ENCODE peak calls at places on chromosomes 4 and X, in seven cellular contexts. B is effector CD4-positive, alpha-beta T cell; T is OCI-LY7; A is stimulated activated CD4-positive, alpha-beta T cell treated with anti-CD3 and anti-CD28 coated beads, TNF-alpha, amount 100 ng/mL, for 1 hour; L is endodermal cell; P is naive B cell; E is KBM-7. X is an unnamed sample.

GRCh38 chrX:17635231-17635630 is 102.1 kb upstream of the SCML1 start:
- DNase-seq in B (no peak), L (peak), T (no peak), A (no peak), E (no peak), P (no peak), X (peak)

GRCh38 chr4:184475096-184475461 is 729 bp upstream of the IRF2 start:
- DNase-seq in P (peak), L (peak), B (peak), E (peak), A (peak), T (peak), X (no peak)

GRCh38 chrX:107135076-107135964 is 16.7 kb upstream of the RBM41 start:
- DNase-seq in B (no peak), E (no peak), L (no peak), A (no peak), P (no peak), T (no peak), X (no peak)

GRCh38 chr4:143599827-143600226 is 86.3 kb downstream of the SMARCA5 start:
- DNase-seq in E (no peak), A (no peak), L (no peak), P (no peak), B (no peak), T (no peak), X (no peak)

GRCh38 chr4:90027565-90027964 is 99.6 kb upstream of the CCSER1 start:
- DNase-seq in L (no peak), A (no peak), T (no peak), B (no peak), P (peak), E (peak), X (no peak)

GRCh38 chr4:44716597-44716996 is 9.8 kb downstream of the GNPDA2 start:
- DNase-seq in P (no peak), A (no peak), E (no peak), T (no peak), B (no peak), L (no peak), X (no peak)

GRCh38 chr4:79865253-79865652 is 207.8 kb downstream of the ANTXR2 start:
- DNase-seq in L (no peak), T (no peak), A (no peak), P (no peak), B (no peak), E (no peak), X (no peak)

GRCh38 chr4:46270986-46271596 is 118.8 kb downstream of the GABRA2 start:
- DNase-seq in B (no peak), P (no peak), T (peak), A (no peak), L (no peak), E (peak), X (no peak)

GRCh38 chr4:26871611-26872010 is 11.0 kb downstream of the STIM2 start:
- DNase-seq in L (no peak), A (no peak), T (no peak), E (no peak), P (no peak), B (no peak), X (no peak)